ENCODE peak calls at places on chromosomes 13 and 19, in ten cellular contexts. One of them, this sample, is unnamed.

GRCh38 chr19:52956917-52957316 is 5.8 kb downstream of the ZNF816 start:
- DNase-seq in psoas muscle: no peak
- DNase-seq in AG04449: no peak
- DNase-seq in tibial nerve: no peak
- DNase-seq in RWPE2: no peak
- DNase-seq in lower leg skin: no peak
- DNase-seq in CD8-positive, alpha-beta T cell: no peak
- DNase-seq in thoracic aorta: no peak
- DNase-seq in uterus: no peak
- DNase-seq in body of pancreas: no peak
- DNase-seq in this sample: no peak

GRCh38 chr13:41515491-41516139 is 58.3 kb downstream of the RGCC start:
- DNase-seq in psoas muscle: no peak
- DNase-seq in AG04449: no peak
- DNase-seq in tibial nerve: no peak
- DNase-seq in RWPE2: no peak
- DNase-seq in lower leg skin: no peak
- DNase-seq in CD8-positive, alpha-beta T cell: no peak
- DNase-seq in thoracic aorta: no peak
- DNase-seq in uterus: no peak
- DNase-seq in body of pancreas: no peak
- DNase-seq in this sample: no peak

GRCh38 chr13:113232208-113233003 is 23.0 kb downstream of the CUL4A start:
- DNase-seq in psoas muscle: no peak
- DNase-seq in AG04449: no peak
- DNase-seq in tibial nerve: no peak
- DNase-seq in RWPE2: no peak
- DNase-seq in lower leg skin: no peak
- DNase-seq in CD8-positive, alpha-beta T cell: no peak
- DNase-seq in thoracic aorta: no peak
- DNase-seq in uterus: no peak
- DNase-seq in body of pancreas: no peak
- DNase-seq in this sample: no peak

GRCh38 chr13:102323012-102323411 is 78.8 kb downstream of the FGF14 start:
- DNase-seq in psoas muscle: no peak
- DNase-seq in AG04449: no peak
- DNase-seq in tibial nerve: no peak
- DNase-seq in RWPE2: no peak
- DNase-seq in lower leg skin: no peak
- DNase-seq in CD8-positive, alpha-beta T cell: no peak
- DNase-seq in thoracic aorta: no peak
- DNase-seq in uterus: no peak
- DNase-seq in body of pancreas: no peak
- DNase-seq in this sample: no peak

GRCh38 chr19:14517446-14517839 is 754 bp downstream of the DNAJB1 start:
- DNase-seq in psoas muscle: no peak
- DNase-seq in AG04449: no peak
- DNase-seq in tibial nerve: no peak
- DNase-seq in RWPE2: no peak
- DNase-seq in lower leg skin: no peak
- DNase-seq in CD8-positive, alpha-beta T cell: no peak
- DNase-seq in thoracic aorta: no peak
- DNase-seq in uterus: no peak
- DNase-seq in body of pancreas: no peak
- DNase-seq in this sample: no peak

GRCh38 chr13:111551421-111551820 is 231.0 kb downstream of the TEX29 start:
- DNase-seq in psoas muscle: no peak
- DNase-seq in AG04449: no peak
- DNase-seq in tibial nerve: no peak
- DNase-seq in RWPE2: no peak
- DNase-seq in lower leg skin: no peak
- DNase-seq in CD8-positive, alpha-beta T cell: no peak
- DNase-seq in thoracic aorta: no peak
- DNase-seq in uterus: no peak
- DNase-seq in body of pancreas: peak
- DNase-seq in this sample: no peak

GRCh38 chr19:56949651-56950050 is 109.1 kb upstream of the PEG3 start:
- DNase-seq in psoas muscle: no peak
- DNase-seq in AG04449: no peak
- DNase-seq in tibial nerve: no peak
- DNase-seq in RWPE2: no peak
- DNase-seq in lower leg skin: no peak
- DNase-seq in CD8-positive, alpha-beta T cell: no peak
- DNase-seq in thoracic aorta: no peak
- DNase-seq in uterus: no peak
- DNase-seq in body of pancreas: no peak
- DNase-seq in this sample: no peak

GRCh38 chr13:77374786-77375185 is 47.9 kb upstream of the MYCBP2 start:
- DNase-seq in psoas muscle: no peak
- DNase-seq in AG04449: no peak
- DNase-seq in tibial nerve: no peak
- DNase-seq in RWPE2: no peak
- DNase-seq in lower leg skin: no peak
- DNase-seq in CD8-positive, alpha-beta T cell: no peak
- DNase-seq in thoracic aorta: no peak
- DNase-seq in uterus: no peak
- DNase-seq in body of pancreas: no peak
- DNase-seq in this sample: no peak

GRCh38 chr19:47429140-47429793 is 9.9 kb upstream of the MEIS3 start:
- DNase-seq in psoas muscle: no peak
- DNase-seq in AG04449: no peak
- DNase-seq in tibial nerve: no peak
- DNase-seq in RWPE2: no peak
- DNase-seq in lower leg skin: no peak
- DNase-seq in CD8-positive, alpha-beta T cell: no peak
- DNase-seq in thoracic aorta: no peak
- DNase-seq in uterus: no peak
- DNase-seq in body of pancreas: no peak
- DNase-seq in this sample: no peak

GRCh38 chr19:47427241-47428176 is 8.2 kb upstream of the MEIS3 start:
- DNase-seq in psoas muscle: no peak
- DNase-seq in AG04449: no peak
- DNase-seq in tibial nerve: peak
- DNase-seq in RWPE2: no peak
- DNase-seq in lower leg skin: no peak
- DNase-seq in CD8-positive, alpha-beta T cell: peak
- DNase-seq in thoracic aorta: no peak
- DNase-seq in uterus: peak
- DNase-seq in body of pancreas: peak
- DNase-seq in this sample: peak

GRCh38 chr19:47432091-47432490 is 12.8 kb upstream of the MEIS3 start:
- DNase-seq in psoas muscle: no peak
- DNase-seq in AG04449: no peak
- DNase-seq in tibial nerve: no peak
- DNase-seq in RWPE2: no peak
- DNase-seq in lower leg skin: no peak
- DNase-seq in CD8-positive, alpha-beta T cell: no peak
- DNase-seq in thoracic aorta: no peak
- DNase-seq in uterus: no peak
- DNase-seq in body of pancreas: no peak
- DNase-seq in this sample: no peak

GRCh38 chr19:47430041-47430802 is 10.9 kb upstream of the MEIS3 start:
- DNase-seq in psoas muscle: no peak
- DNase-seq in AG04449: no peak
- DNase-seq in tibial nerve: no peak
- DNase-seq in RWPE2: no peak
- DNase-seq in lower leg skin: no peak
- DNase-seq in CD8-positive, alpha-beta T cell: no peak
- DNase-seq in thoracic aorta: no peak
- DNase-seq in uterus: no peak
- DNase-seq in body of pancreas: peak
- DNase-seq in this sample: no peak

DNA sequence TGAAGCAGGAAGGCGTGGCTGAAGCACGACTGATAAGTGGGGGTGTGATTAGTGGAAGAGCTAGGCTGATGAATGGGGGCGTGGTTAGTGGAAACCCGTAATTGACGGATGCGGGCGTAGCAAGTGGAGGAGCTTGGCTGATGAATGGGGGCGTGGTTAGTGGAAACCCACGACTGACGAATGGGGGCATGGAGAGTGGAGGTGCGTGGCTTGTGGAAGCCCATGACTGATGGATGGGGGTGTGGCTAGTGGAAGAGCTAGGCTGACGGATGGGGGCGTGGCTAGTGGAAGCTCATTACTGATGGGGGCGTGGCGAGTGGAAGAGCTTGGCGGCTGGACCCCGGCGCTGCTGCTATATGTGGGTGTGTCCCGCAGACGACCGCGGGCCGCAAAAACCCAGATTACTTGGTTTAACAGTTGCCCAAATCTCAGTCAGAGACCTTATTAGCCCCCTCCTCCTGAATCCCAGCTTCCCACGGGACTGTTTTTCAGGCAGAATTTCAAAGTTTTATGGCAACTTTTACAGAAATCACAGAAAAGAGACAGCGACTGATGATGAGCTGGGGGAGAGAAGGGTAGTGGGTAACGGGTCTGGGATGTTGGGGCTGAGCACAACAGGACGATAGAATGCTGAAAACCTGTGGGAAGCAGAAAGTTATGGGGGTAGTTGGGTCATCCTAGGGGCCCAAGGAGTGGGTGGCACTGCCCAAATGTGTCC is 9.0 kb upstream of the MEIS3 start:
- DNase-seq in psoas muscle: peak
- DNase-seq in AG04449: peak
- DNase-seq in tibial nerve: peak
- DNase-seq in RWPE2: peak
- DNase-seq in lower leg skin: peak
- DNase-seq in CD8-positive, alpha-beta T cell: peak
- DNase-seq in thoracic aorta: peak
- DNase-seq in uterus: peak
- DNase-seq in body of pancreas: peak
- DNase-seq in this sample: peak
- H3K4me3 ChIP-seq in psoas muscle: no peak
- H3K4me3 ChIP-seq in AG04449: peak
- H3K4me3 ChIP-seq in tibial nerve: no peak
- H3K4me3 ChIP-seq in RWPE2: peak
- H3K4me3 ChIP-seq in lower leg skin: no peak
- H3K4me3 ChIP-seq in CD8-positive, alpha-beta T cell: peak
- H3K4me3 ChIP-seq in thoracic aorta: no peak
- H3K4me3 ChIP-seq in uterus: peak
- H3K4me3 ChIP-seq in body of pancreas: no peak
- H3K4me3 ChIP-seq in this sample: peak

DNA sequence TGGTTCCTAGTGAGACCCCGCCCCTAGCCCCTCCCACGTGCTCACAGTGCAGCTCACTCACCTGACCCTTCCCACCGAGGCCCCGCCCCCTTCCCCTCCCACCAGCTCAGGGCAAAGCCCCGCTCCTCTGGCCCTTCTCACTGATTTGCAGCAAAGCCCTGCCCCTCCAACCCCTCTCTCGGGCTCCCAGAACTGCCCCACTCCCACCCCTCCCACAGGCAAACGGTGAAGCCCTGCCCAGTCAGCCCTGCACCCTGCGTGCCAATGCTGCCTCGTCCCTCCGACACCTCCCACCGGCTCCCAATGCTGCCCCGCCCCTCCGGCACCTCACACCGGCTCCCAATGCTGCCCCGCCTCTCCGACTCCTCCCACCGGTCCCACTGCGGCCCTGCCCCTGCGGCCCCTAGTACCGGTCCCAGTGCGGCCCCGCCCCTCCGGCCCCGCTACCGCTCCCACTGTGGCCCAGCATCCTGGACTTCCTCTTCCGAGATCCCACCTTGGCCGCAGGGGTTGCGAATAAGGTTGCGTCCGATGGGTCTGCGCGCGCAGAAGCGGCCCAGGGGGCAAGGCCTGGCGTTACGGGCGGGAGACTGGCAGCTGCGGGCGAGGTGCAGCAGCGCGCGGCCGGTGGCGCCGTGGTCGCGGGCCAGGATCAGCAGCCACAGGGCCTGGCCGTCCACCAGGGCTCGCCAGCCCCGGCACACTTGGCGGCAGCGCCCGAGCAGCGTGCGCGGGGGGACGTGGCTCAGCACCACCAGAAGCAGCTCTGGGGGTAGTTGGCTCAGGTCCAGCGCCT is 783 bp downstream of the FBXO27 start:
- DNase-seq in psoas muscle: peak
- DNase-seq in AG04449: no peak
- DNase-seq in tibial nerve: peak
- DNase-seq in RWPE2: peak
- DNase-seq in lower leg skin: peak
- DNase-seq in CD8-positive, alpha-beta T cell: peak
- DNase-seq in thoracic aorta: peak
- DNase-seq in uterus: peak
- DNase-seq in body of pancreas: peak
- DNase-seq in this sample: peak
- TF ChIP-seq CTCF in psoas muscle: no peak
- TF ChIP-seq CTCF in AG04449: no peak
- TF ChIP-seq CTCF in tibial nerve: no peak
- TF ChIP-seq CTCF in RWPE2: no peak
- TF ChIP-seq CTCF in lower leg skin: no peak
- TF ChIP-seq CTCF in CD8-positive, alpha-beta T cell: no peak
- TF ChIP-seq CTCF in thoracic aorta: no peak
- TF ChIP-seq CTCF in uterus: no peak
- TF ChIP-seq CTCF in body of pancreas: no peak
- TF ChIP-seq CTCF in this sample: no peak

DNA sequence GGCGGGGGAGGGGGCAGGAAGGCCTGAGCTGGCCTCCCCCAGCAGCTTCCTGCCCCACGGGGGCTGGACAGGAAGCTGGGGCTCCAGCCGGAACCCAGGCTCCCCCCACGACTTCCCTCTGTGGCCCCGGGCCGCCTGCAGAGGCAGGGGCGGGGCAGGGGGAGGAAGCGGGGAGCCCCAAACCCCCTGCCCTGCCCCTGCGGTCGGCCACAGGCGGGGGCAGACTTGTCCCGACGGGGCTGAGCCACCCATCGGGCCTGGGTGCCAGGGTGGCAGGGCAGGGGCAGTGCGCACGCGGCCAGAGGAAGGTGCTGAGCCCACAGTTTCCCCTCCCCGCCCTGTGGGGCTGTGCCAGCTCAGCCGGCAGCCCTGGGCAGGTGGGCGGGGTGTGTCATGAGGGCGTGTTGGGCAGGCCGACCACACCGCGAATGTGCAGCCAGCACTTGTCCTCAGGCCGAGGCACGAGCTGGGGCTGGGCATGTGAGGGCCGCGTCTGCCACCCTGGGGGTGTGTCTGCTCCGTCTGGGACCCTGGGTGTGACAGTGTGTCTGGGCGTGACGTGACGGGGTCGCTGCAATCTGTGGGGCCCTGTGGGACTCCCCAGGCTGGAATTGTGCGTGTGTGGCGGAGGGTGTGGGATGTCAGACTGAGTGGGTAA is 17.7 kb downstream of the CCDC97 start:
- DNase-seq in psoas muscle: peak
- DNase-seq in AG04449: no peak
- DNase-seq in tibial nerve: no peak
- DNase-seq in RWPE2: peak
- DNase-seq in lower leg skin: peak
- DNase-seq in CD8-positive, alpha-beta T cell: peak
- DNase-seq in thoracic aorta: no peak
- DNase-seq in uterus: no peak
- DNase-seq in body of pancreas: peak
- DNase-seq in this sample: peak
- H3K4me3 ChIP-seq in psoas muscle: peak
- H3K4me3 ChIP-seq in AG04449: no peak
- H3K4me3 ChIP-seq in tibial nerve: peak
- H3K4me3 ChIP-seq in RWPE2: peak
- H3K4me3 ChIP-seq in lower leg skin: no peak
- H3K4me3 ChIP-seq in CD8-positive, alpha-beta T cell: peak
- H3K4me3 ChIP-seq in thoracic aorta: peak
- H3K4me3 ChIP-seq in uterus: no peak
- H3K4me3 ChIP-seq in body of pancreas: no peak
- H3K4me3 ChIP-seq in this sample: peak

DNA sequence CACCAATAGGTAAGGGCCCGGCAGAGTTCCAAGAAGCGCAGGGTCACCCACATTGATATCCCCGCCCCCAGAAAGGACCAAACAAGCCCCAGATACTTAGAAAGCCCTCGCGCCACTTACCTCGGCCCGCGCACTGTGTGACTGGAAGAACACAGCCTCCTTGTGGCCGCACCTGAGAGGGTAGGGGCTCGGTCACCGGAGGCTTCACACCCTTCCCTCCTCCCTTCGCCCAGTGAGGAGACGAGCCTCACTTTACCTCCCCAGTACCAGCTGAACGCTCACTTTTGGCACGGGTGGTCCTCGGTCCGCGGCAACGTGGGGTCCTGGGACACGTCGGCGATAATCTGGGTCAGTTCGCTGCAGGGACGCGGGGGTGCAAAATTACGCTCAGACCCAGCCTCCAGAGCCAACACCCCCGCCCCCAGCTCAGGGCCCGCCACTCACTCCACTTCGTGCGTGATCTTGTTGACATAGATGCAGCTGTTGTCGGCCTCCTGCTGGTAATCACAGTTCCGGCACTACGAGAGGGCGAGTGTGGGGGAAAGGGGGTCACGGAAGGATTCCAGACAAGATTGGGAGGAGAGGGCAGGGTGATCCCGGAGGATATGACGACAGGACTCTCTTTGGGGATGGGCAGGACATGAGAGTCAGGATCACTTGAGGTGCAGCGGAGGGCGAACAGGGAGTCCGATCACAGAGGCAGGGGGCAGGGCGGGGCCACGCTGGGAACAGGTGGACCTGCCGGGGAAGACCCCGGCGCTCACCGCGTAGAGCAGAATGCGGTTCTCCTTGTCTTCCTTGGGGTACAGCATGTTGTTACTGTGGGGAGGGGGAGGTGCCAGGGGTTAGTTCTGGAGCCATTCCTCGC is 546 bp downstream of the POLR2I start:
- DNase-seq in psoas muscle: no peak
- DNase-seq in AG04449: no peak
- DNase-seq in tibial nerve: peak
- DNase-seq in RWPE2: no peak
- DNase-seq in lower leg skin: peak
- DNase-seq in CD8-positive, alpha-beta T cell: peak
- DNase-seq in thoracic aorta: no peak
- DNase-seq in uterus: peak
- DNase-seq in body of pancreas: peak
- DNase-seq in this sample: no peak
- TF ChIP-seq CTCF in psoas muscle: no peak
- TF ChIP-seq CTCF in AG04449: peak
- TF ChIP-seq CTCF in tibial nerve: no peak
- TF ChIP-seq CTCF in RWPE2: peak
- TF ChIP-seq CTCF in lower leg skin: no peak
- TF ChIP-seq CTCF in CD8-positive, alpha-beta T cell: no peak
- TF ChIP-seq CTCF in thoracic aorta: no peak
- TF ChIP-seq CTCF in uterus: no peak
- TF ChIP-seq CTCF in body of pancreas: no peak
- TF ChIP-seq CTCF in this sample: no peak

This sample was measured in left ventricle myocardium inferior.